ENCODE peak calls at places on chromosomes 4 and X, in five cellular contexts. R, Z, B, T and W are unnamed samples.

GRCh38 chrX:136794080-136794479 is 13.3 kb upstream of the ARHGEF6 start:
- DNase-seq in T (no peak), R (no peak), Z (no peak), B (no peak), W (no peak)

GRCh38 chrX:44829836-44830235 is 14.0 kb upstream of the DUSP21 start:
- DNase-seq in T (no peak), R (no peak), B (no peak), Z (no peak), W (no peak)

GRCh38 chr4:1172228-1172851 is at the start of gene SPON2:
- DNase-seq in B (no peak), Z (no peak), R (no peak), T (peak; percentile 31), W (no peak)

GRCh38 chr4:2395038-2395437 is 23.4 kb downstream of the ZFYVE28 start:
- DNase-seq in Z (no peak), R (no peak), B (no peak), T (no peak), W (no peak)

GRCh38 chr4:153651041-153651960 is 32.8 kb upstream of the TLR2 start:
- DNase-seq in R (peak; percentile 32), T (no peak), Z (no peak), B (peak; percentile 56), W (no peak)

GRCh38 chr4:141711211-141711610 is 74.8 kb downstream of the IL15 start:
- DNase-seq in B (no peak), R (peak; percentile 45), T (no peak), Z (no peak), W (no peak)

GRCh38 chrX:110146521-110146920 is 143.6 kb downstream of the TMEM164 start:
- DNase-seq in Z (peak; percentile 15), R (peak; percentile 15), B (peak; percentile 21), T (peak; percentile 14), W (no peak)

GRCh38 chr4:61805979-61806378 is 605.9 kb downstream of the ADGRL3 start:
- DNase-seq in R (peak; percentile 15), B (no peak), Z (no peak), T (no peak), W (no peak)

GRCh38 chrX:3550160-3550765 is 163.2 kb downstream of the PRKX start:
- DNase-seq in Z (no peak), T (no peak), R (no peak), B (peak; percentile 14), W (no peak)

GRCh38 chr4:1551211-1551610 is 132.9 kb downstream of the FAM53A start:
- DNase-seq in B (no peak), T (no peak), R (no peak), Z (no peak), W (no peak)

GRCh38 chr4:142557220-142557801 is 288.8 kb downstream of the INPP4B start:
- DNase-seq in Z (no peak), T (no peak), B (no peak), R (no peak), W (no peak)

GRCh38 chr4:174521800-174522182 is 497 bp downstream of the HPGD start:
- DNase-seq in R (no peak), Z (no peak), T (no peak), B (peak; percentile 31), W (no peak)

GRCh38 chrX:148878371-148878770 is 378.0 kb downstream of the AFF2 start:
- DNase-seq in R (peak; percentile 57), B (no peak), Z (no peak), T (no peak), W (no peak)

DNA sequence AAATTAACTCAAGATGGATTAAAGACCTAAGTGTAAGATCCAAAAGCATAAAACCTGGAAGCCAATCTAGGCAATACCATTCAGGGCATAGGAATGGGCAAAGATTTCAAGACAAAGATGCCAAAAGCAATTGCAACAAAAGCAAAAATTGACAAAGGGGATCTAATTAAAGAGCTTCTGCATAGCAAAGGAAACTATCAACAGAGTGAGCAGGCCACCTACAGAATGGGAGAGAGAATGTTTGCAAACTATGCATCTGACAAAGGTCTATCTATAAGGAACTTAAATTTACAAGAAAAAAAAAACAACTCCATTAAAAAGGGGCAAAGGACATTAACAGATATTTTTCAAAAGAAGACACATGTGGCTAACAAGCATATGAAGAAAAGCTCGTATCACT is 171.9 kb downstream of the RAB28 start:
- DNase-seq in R (no peak), B (no peak), T (no peak), Z (no peak), W (no peak)
- TF ChIP-seq CTCF in R (no peak), B (no peak), T (no peak), Z (no peak), W (no peak)

DNA sequence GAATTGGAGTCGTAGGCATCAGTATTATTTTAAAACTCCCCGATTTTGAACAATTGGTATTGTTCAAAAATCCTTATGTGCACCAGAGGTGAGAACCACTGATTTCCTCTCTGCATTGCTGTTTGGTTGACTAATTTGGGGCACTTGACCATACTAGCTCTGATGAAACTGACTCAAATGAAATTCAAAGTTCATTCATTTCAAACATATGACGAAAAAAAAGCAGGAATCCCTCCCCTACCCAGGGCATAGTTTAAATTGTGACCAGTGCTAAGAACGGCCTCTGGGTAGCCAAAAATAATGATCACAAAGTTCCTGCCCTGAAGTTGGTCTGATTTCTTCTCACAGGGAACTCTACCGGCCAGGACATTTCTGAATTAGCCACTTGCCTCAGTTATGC is 75.7 kb upstream of the EGFL6 start:
- DNase-seq in T (no peak), B (no peak), Z (no peak), R (no peak), W (no peak)
- TF ChIP-seq CTCF in T (no peak), B (no peak), Z (no peak), R (no peak), W (no peak)

GRCh38 chrX:129790146-129790545 is 10.4 kb downstream of the SASH3 start:
- DNase-seq in T (no peak), B (no peak), Z (no peak), R (no peak), W (no peak)
- TF ChIP-seq CTCF in T (no peak), B (no peak), Z (no peak), R (no peak), W (no peak)

GRCh38 chrX:12080265-12080664 is 58.0 kb upstream of the FRMPD4 start:
- DNase-seq in T (no peak), Z (no peak), R (peak; percentile 31), B (no peak), W (no peak)
- TF ChIP-seq CTCF in T (no peak), Z (peak; percentile 64), R (peak; percentile 47), B (no peak), W (no peak)